ENCODE peak calls at places on chromosomes 1 and 21, in six cellular contexts. Q is MM.1S, Y is psoas muscle, N is upper lobe of right lung, F is SJSA1, D is IMR-90. X is an unnamed sample. For H3K9me3 and H3K27me3, the result is how much of the 10 kb centered on the place peaks cover.

GRCh38 chr1:31934706-31935629 is 3.2 kb downstream of the PTP4A2 start:
- DNase-seq in N (no peak), Q (no peak), F (peak), D (peak), Y (no peak), X (no peak)

GRCh38 chr21:29829514-29830255 is 110.1 kb downstream of the GRIK1 start:
- DNase-seq in N (no peak), Q (no peak), F (no peak), Y (no peak), D (no peak), X (no peak)

GRCh38 chr1:23759277-23759676 is 16.0 kb downstream of the ELOA start:
- DNase-seq in Q (no peak), Y (no peak), F (no peak), N (no peak), D (peak), X (no peak)

GRCh38 chr1:160797861-160798273 is 1.9 kb downstream of the LY9 start:
- DNase-seq in D (no peak), N (no peak), Y (no peak), Q (peak), F (no peak), X (no peak)

GRCh38 chr1:174877208-174877673 is 122.5 kb upstream of the CACYBP start:
- DNase-seq in Q (no peak), D (no peak), Y (no peak), N (no peak), F (no peak), X (no peak)

GRCh38 chr1:22296701-22297591 is 154.0 kb upstream of the WNT4 start:
- DNase-seq in Y (no peak), N (no peak), D (no peak), Q (no peak), F (no peak), X (no peak)

GRCh38 chr1:25744140-25744581 is 55.8 kb upstream of the SELENON start:
- DNase-seq in F (peak), Y (peak), D (peak), N (peak), Q (no peak), X (peak)

GRCh38 chr1:185073725-185074124 is 28.4 kb downstream of the RNF2 start:
- DNase-seq in N (no peak), D (peak), Y (no peak), F (peak), Q (no peak), X (peak)

GRCh38 chr21:33035147-33035546 is 9.4 kb downstream of the OLIG2 start:
- DNase-seq in Q (no peak), F (no peak), Y (no peak), N (no peak), D (no peak), X (no peak)

GRCh38 chr1:5949074-5949760 is 43.0 kb downstream of the NPHP4 start:
- DNase-seq in Q (no peak), D (no peak), N (no peak), F (no peak), Y (no peak), X (no peak)

GRCh38 chr1:60052634-60053033 is 20.9 kb downstream of the C1orf87 start:
- DNase-seq in D (no peak), F (no peak), Q (no peak), N (no peak), Y (no peak), X (no peak)

GRCh38 chr1:109620396-109620817 is 770 bp downstream of the AMPD2 start:
- DNase-seq in F (peak), D (peak), N (peak), Y (peak), Q (no peak), X (peak)

GRCh38 chr1:94069649-94070285 is 51.2 kb downstream of the ABCA4 start:
- DNase-seq in Y (no peak), D (peak), Q (no peak), F (peak), N (no peak), X (no peak)

GRCh38 chr1:113782451-113782850 is 23.2 kb upstream of the PHTF1 start:
- DNase-seq in Y (no peak), Q (no peak), F (no peak), D (peak), N (no peak), X (no peak)

GRCh38 chr1:13585599-13585965 is 1.9 kb downstream of the PDPN start:
- DNase-seq in D (no peak), F (peak), N (no peak), Q (no peak), Y (no peak), X (no peak)

GRCh38 chr21:25791321-25791720 is 56.5 kb downstream of the GABPA start:
- DNase-seq in Y (no peak), D (no peak), F (no peak), Q (no peak), N (no peak), X (no peak)

GRCh38 chr21:25788677-25789076 is 53.9 kb downstream of the GABPA start:
- DNase-seq in F (no peak), Y (no peak), D (no peak), N (no peak), Q (no peak), X (no peak)

GRCh38 chr21:25790122-25790951 is 55.6 kb downstream of the GABPA start:
- DNase-seq in N (no peak), F (peak), D (peak), Y (no peak), Q (peak), X (no peak)
- H3K4me3 ChIP-seq in N (peak), F (peak), D (peak), Y (peak), Q (peak), X (peak)

DNA sequence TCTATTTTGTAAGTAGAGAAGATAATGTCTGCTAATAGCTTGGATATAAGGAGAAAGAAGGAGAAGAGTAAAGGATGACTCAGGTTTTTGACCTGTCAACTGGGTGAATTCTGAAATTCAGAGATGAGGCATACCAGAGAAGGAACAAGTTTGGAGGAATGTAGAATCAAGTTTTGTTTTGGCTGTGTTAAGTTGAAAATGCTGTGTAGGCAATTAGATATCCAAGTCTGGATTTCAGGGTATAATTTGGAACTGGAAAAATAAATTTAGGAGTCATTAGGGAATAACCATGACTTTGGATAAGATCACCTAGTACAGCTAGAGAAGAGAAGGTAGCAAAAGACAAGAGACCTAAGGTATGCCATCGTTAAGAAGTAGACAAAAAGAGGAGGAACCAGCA is 22.4 kb upstream of the GNG4 start:
- DNase-seq in F (no peak), D (peak), N (no peak), Y (no peak), Q (no peak), X (no peak)
- H3K9me3 ChIP-seq in F (under half), D (under half), N (under half), Y (under half), Q (under half), X (under half)

DNA sequence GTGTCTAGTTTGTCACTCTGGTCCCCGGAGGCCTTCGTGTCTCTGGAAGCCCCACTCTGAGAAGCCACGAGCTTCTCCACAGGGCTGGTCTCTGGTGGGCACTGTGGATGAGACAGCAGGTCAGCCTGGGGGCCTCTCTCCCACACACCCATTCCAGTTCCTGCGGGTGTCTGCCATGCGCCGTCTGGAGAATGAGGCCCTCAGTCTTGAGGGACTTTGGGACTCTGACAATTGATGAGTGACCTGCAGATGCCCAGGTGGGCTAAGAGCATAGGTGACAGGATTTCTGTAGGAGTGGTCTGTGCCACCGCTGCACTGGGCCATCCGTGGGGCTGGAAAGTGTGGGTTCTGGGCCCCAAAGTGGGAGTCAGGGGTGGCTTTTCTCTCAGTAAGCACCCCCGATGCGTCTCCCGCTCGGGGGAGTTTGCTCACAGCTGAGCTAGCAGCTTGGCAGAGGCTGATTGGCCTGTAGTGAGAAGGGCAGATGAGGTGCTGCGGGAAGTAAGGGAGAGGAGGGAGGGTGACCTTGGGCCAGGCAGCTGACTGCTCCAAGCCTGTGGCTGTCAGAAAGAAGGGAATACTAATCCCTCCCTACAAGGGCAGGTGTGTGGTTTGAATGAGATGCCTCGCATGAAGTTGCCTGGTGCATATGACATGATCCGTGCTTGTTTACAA is 26.4 kb downstream of the LHX4 start:
- DNase-seq in Q (no peak), F (no peak), N (no peak), Y (peak), D (no peak), X (no peak)
- H3K27me3 ChIP-seq in Q (under half), F (under half), N (half or more), Y (under half), D (under half), X (under half)

GRCh38 chr1:234264832-234265231 is 108.4 kb upstream of the COA6 start:
- DNase-seq in N (no peak), Q (no peak), D (no peak), Y (no peak), F (no peak), X (no peak)

GRCh38 chr1:234260578-234260977 is 112.7 kb upstream of the COA6 start:
- DNase-seq in D (no peak), Y (no peak), F (no peak), N (no peak), Q (no peak), X (no peak)

GRCh38 chr1:234262754-234263105 is 110.5 kb upstream of the COA6 start:
- DNase-seq in D (peak), Q (no peak), F (no peak), N (no peak), Y (no peak), X (peak)

GRCh38 chr1:234261545-234261944 is 111.7 kb upstream of the COA6 start:
- DNase-seq in F (no peak), D (no peak), Y (no peak), Q (no peak), N (no peak), X (no peak)

GRCh38 chr1:234262007-234262753 is 111.1 kb upstream of the COA6 start:
- DNase-seq in N (no peak), Q (no peak), Y (no peak), D (no peak), F (no peak), X (peak)
- H3K4me3 ChIP-seq in N (no peak), Q (no peak), Y (no peak), D (no peak), F (no peak), X (no peak)

GRCh38 chr1:163771637-163772036 is 449.9 kb downstream of the NUF2 start:
- DNase-seq in Y (no peak), N (no peak), D (no peak), F (no peak), Q (no peak), X (no peak)
- H3K9me3 ChIP-seq in Y (under half), N (under half), D (under half), F (under half), Q (under half), X (under half)

GRCh38 chr1:168561989-168562388 is 14.4 kb upstream of the XCL1 start:
- DNase-seq in D (no peak), F (no peak), N (no peak), Y (no peak), Q (no peak), X (no peak)
- H3K27me3 ChIP-seq in D (under half), F (under half), N (under half), Y (under half), Q (under half), X (under half)

GRCh38 chr1:209412036-209412435 is 171.5 kb upstream of the CAMK1G start:
- DNase-seq in N (no peak), F (no peak), Y (no peak), D (peak), Q (no peak), X (no peak)
- H3K4me3 ChIP-seq in N (no peak), F (no peak), Y (no peak), D (no peak), Q (no peak), X (no peak)